ENCODE peak calls at places on chromosomes 12 and 14, in ten cellular contexts. Y, I, R, O, K, G, X, D, J and E are unnamed samples.

GRCh38 chr12:32039341-32039740 is 67.3 kb upstream of the BICD1 start:
- DNase-seq in Y (peak), I (no peak), R (no peak), O (no peak), K (no peak), G (no peak), X (no peak), D (no peak), J (no peak), E (peak)

GRCh38 chr14:72643317-72643801 is 250.5 kb downstream of the DPF3 start:
- DNase-seq in Y (no peak), I (peak), R (peak), O (no peak), K (peak), G (no peak), X (peak), D (no peak), J (no peak), E (peak)

GRCh38 chr14:29637406-29637805 is 290.2 kb downstream of the PRKD1 start:
- DNase-seq in Y (no peak), I (peak), R (peak), O (no peak), K (peak), G (peak), X (no peak), D (no peak), J (peak), E (peak)

GRCh38 chr12:109795023-109795422 is 38.2 kb downstream of the TRPV4 start:
- DNase-seq in Y (no peak), I (no peak), R (no peak), O (no peak), K (peak), G (no peak), X (no peak), D (no peak), J (no peak), E (peak)

GRCh38 chr12:112998997-112999767 is 20.9 kb downstream of the OAS2 start:
- DNase-seq in Y (no peak), I (no peak), R (no peak), O (no peak), K (no peak), G (no peak), X (no peak), D (no peak), J (peak), E (no peak)

GRCh38 chr14:94816113-94816512 is 46.2 kb upstream of the GSC start:
- DNase-seq in Y (no peak), I (no peak), R (no peak), O (no peak), K (no peak), G (no peak), X (peak), D (no peak), J (no peak), E (no peak)

GRCh38 chr12:33817713-33818112 is 204.6 kb upstream of the ALG10 start:
- DNase-seq in Y (no peak), I (no peak), R (no peak), O (no peak), K (no peak), G (no peak), X (no peak), D (no peak), J (no peak), E (no peak)

GRCh38 chr14:104753528-104754212 is 723 bp downstream of the SIVA1 start:
- DNase-seq in Y (no peak), I (peak), R (no peak), O (peak), K (no peak), G (peak), X (no peak), D (peak), J (no peak), E (no peak)

GRCh38 chr12:3333583-3333982 is 157.4 kb upstream of the PRMT8 start:
- DNase-seq in Y (no peak), I (peak), R (no peak), O (no peak), K (no peak), G (no peak), X (no peak), D (no peak), J (no peak), E (no peak)

GRCh38 chr12:99810718-99811593 is 163.4 kb downstream of the GARIN6 start:
- DNase-seq in Y (no peak), I (no peak), R (peak), O (no peak), K (peak), G (peak), X (peak), D (no peak), J (peak), E (peak)

GRCh38 chr12:71299541-71300376 is 139.8 kb upstream of the LGR5 start:
- DNase-seq in Y (no peak), I (no peak), R (peak), O (no peak), K (no peak), G (no peak), X (no peak), D (no peak), J (no peak), E (no peak)

GRCh38 chr12:124044021-124044420 is 71.0 kb downstream of the ZNF664 start:
- DNase-seq in Y (no peak), I (no peak), R (no peak), O (no peak), K (no peak), G (no peak), X (no peak), D (no peak), J (no peak), E (no peak)